ENCODE peak calls at places on chromosomes 1 and 21, in six cellular contexts. One of them, this sample, is unnamed.

GRCh38 chr1:19074361-19074901 is 118.0 kb upstream of the IFFO2 start:
- DNase-seq in prostate gland: no peak
- DNase-seq in NCI-H1105 treated with DMSO at 0.1 percent for 48 hours: no peak
- DNase-seq in stimulated activated CD8-positive, alpha-beta memory T cell treated with anti-CD3 and anti-CD28 coated beads, Interleukin-4, amount 100 ng/mL, for 24 hours: peak; percentile 5
- DNase-seq in NCI-H2081 treated with DMSO at 0.1 percent for 48 hours: no peak
- DNase-seq in stimulated activated CD4-positive, alpha-beta T cell treated with anti-CD3 and anti-CD28 coated beads, Interleukin-1b, Interleukin-23, amount 100 ng/mL, for 4 hours: peak; percentile 21
- DNase-seq in this sample: no peak

GRCh38 chr1:176691251-176692228 is 228.6 kb downstream of the PAPPA2 start:
- DNase-seq in prostate gland: peak; percentile 42
- DNase-seq in NCI-H1105 treated with DMSO at 0.1 percent for 48 hours: peak; percentile 82
- DNase-seq in stimulated activated CD8-positive, alpha-beta memory T cell treated with anti-CD3 and anti-CD28 coated beads, Interleukin-4, amount 100 ng/mL, for 24 hours: no peak
- DNase-seq in NCI-H2081 treated with DMSO at 0.1 percent for 48 hours: peak; percentile 27
- DNase-seq in stimulated activated CD4-positive, alpha-beta T cell treated with anti-CD3 and anti-CD28 coated beads, Interleukin-1b, Interleukin-23, amount 100 ng/mL, for 4 hours: no peak
- DNase-seq in this sample: peak; percentile 66

GRCh38 chr1:229374485-229374884 is 31.6 kb upstream of the CCSAP start:
- DNase-seq in prostate gland: no peak
- DNase-seq in NCI-H1105 treated with DMSO at 0.1 percent for 48 hours: no peak
- DNase-seq in stimulated activated CD8-positive, alpha-beta memory T cell treated with anti-CD3 and anti-CD28 coated beads, Interleukin-4, amount 100 ng/mL, for 24 hours: no peak
- DNase-seq in NCI-H2081 treated with DMSO at 0.1 percent for 48 hours: no peak
- DNase-seq in stimulated activated CD4-positive, alpha-beta T cell treated with anti-CD3 and anti-CD28 coated beads, Interleukin-1b, Interleukin-23, amount 100 ng/mL, for 4 hours: no peak
- DNase-seq in this sample: no peak

GRCh38 chr1:33003657-33004056 is 33.0 kb downstream of the AK2 start:
- DNase-seq in prostate gland: no peak
- DNase-seq in NCI-H1105 treated with DMSO at 0.1 percent for 48 hours: no peak
- DNase-seq in stimulated activated CD8-positive, alpha-beta memory T cell treated with anti-CD3 and anti-CD28 coated beads, Interleukin-4, amount 100 ng/mL, for 24 hours: no peak
- DNase-seq in NCI-H2081 treated with DMSO at 0.1 percent for 48 hours: no peak
- DNase-seq in stimulated activated CD4-positive, alpha-beta T cell treated with anti-CD3 and anti-CD28 coated beads, Interleukin-1b, Interleukin-23, amount 100 ng/mL, for 4 hours: no peak
- DNase-seq in this sample: no peak

GRCh38 chr1:189774721-189775287 is 702.9 kb downstream of the BRINP3 start:
- DNase-seq in prostate gland: no peak
- DNase-seq in NCI-H1105 treated with DMSO at 0.1 percent for 48 hours: no peak
- DNase-seq in stimulated activated CD8-positive, alpha-beta memory T cell treated with anti-CD3 and anti-CD28 coated beads, Interleukin-4, amount 100 ng/mL, for 24 hours: no peak
- DNase-seq in NCI-H2081 treated with DMSO at 0.1 percent for 48 hours: no peak
- DNase-seq in stimulated activated CD4-positive, alpha-beta T cell treated with anti-CD3 and anti-CD28 coated beads, Interleukin-1b, Interleukin-23, amount 100 ng/mL, for 4 hours: no peak
- DNase-seq in this sample: no peak

GRCh38 chr1:37174876-37175275 is 140.6 kb upstream of the GRIK3 start:
- DNase-seq in prostate gland: no peak
- DNase-seq in NCI-H1105 treated with DMSO at 0.1 percent for 48 hours: no peak
- DNase-seq in stimulated activated CD8-positive, alpha-beta memory T cell treated with anti-CD3 and anti-CD28 coated beads, Interleukin-4, amount 100 ng/mL, for 24 hours: no peak
- DNase-seq in NCI-H2081 treated with DMSO at 0.1 percent for 48 hours: no peak
- DNase-seq in stimulated activated CD4-positive, alpha-beta T cell treated with anti-CD3 and anti-CD28 coated beads, Interleukin-1b, Interleukin-23, amount 100 ng/mL, for 4 hours: no peak
- DNase-seq in this sample: no peak

GRCh38 chr1:182235604-182235951 is 156.0 kb downstream of the GLUL start:
- DNase-seq in prostate gland: no peak
- DNase-seq in NCI-H1105 treated with DMSO at 0.1 percent for 48 hours: no peak
- DNase-seq in stimulated activated CD8-positive, alpha-beta memory T cell treated with anti-CD3 and anti-CD28 coated beads, Interleukin-4, amount 100 ng/mL, for 24 hours: no peak
- DNase-seq in NCI-H2081 treated with DMSO at 0.1 percent for 48 hours: no peak
- DNase-seq in stimulated activated CD4-positive, alpha-beta T cell treated with anti-CD3 and anti-CD28 coated beads, Interleukin-1b, Interleukin-23, amount 100 ng/mL, for 4 hours: no peak
- DNase-seq in this sample: no peak

GRCh38 chr1:230401763-230402294 is 24.3 kb downstream of the PGBD5 start:
- DNase-seq in prostate gland: no peak
- DNase-seq in NCI-H1105 treated with DMSO at 0.1 percent for 48 hours: no peak
- DNase-seq in stimulated activated CD8-positive, alpha-beta memory T cell treated with anti-CD3 and anti-CD28 coated beads, Interleukin-4, amount 100 ng/mL, for 24 hours: no peak
- DNase-seq in NCI-H2081 treated with DMSO at 0.1 percent for 48 hours: no peak
- DNase-seq in stimulated activated CD4-positive, alpha-beta T cell treated with anti-CD3 and anti-CD28 coated beads, Interleukin-1b, Interleukin-23, amount 100 ng/mL, for 4 hours: no peak
- DNase-seq in this sample: no peak

GRCh38 chr1:64598100-64598571 is 128.2 kb downstream of the CACHD1 start:
- DNase-seq in prostate gland: no peak
- DNase-seq in NCI-H1105 treated with DMSO at 0.1 percent for 48 hours: no peak
- DNase-seq in stimulated activated CD8-positive, alpha-beta memory T cell treated with anti-CD3 and anti-CD28 coated beads, Interleukin-4, amount 100 ng/mL, for 24 hours: no peak
- DNase-seq in NCI-H2081 treated with DMSO at 0.1 percent for 48 hours: no peak
- DNase-seq in stimulated activated CD4-positive, alpha-beta T cell treated with anti-CD3 and anti-CD28 coated beads, Interleukin-1b, Interleukin-23, amount 100 ng/mL, for 4 hours: no peak
- DNase-seq in this sample: peak; percentile 11

GRCh38 chr21:36753556-36753955 is 54.6 kb downstream of the SIM2 start:
- DNase-seq in prostate gland: no peak
- DNase-seq in NCI-H1105 treated with DMSO at 0.1 percent for 48 hours: no peak
- DNase-seq in stimulated activated CD8-positive, alpha-beta memory T cell treated with anti-CD3 and anti-CD28 coated beads, Interleukin-4, amount 100 ng/mL, for 24 hours: no peak
- DNase-seq in NCI-H2081 treated with DMSO at 0.1 percent for 48 hours: no peak
- DNase-seq in stimulated activated CD4-positive, alpha-beta T cell treated with anti-CD3 and anti-CD28 coated beads, Interleukin-1b, Interleukin-23, amount 100 ng/mL, for 4 hours: no peak
- DNase-seq in this sample: no peak

GRCh38 chr1:29202584-29203340 is 21.1 kb upstream of the SRSF4 start:
- DNase-seq in prostate gland: peak; percentile 97
- DNase-seq in NCI-H1105 treated with DMSO at 0.1 percent for 48 hours: peak; percentile 89
- DNase-seq in stimulated activated CD8-positive, alpha-beta memory T cell treated with anti-CD3 and anti-CD28 coated beads, Interleukin-4, amount 100 ng/mL, for 24 hours: peak; percentile 84
- DNase-seq in NCI-H2081 treated with DMSO at 0.1 percent for 48 hours: peak; percentile 67
- DNase-seq in stimulated activated CD4-positive, alpha-beta T cell treated with anti-CD3 and anti-CD28 coated beads, Interleukin-1b, Interleukin-23, amount 100 ng/mL, for 4 hours: peak; percentile 92
- DNase-seq in this sample: peak; percentile 80

GRCh38 chr1:88284666-88285366 is 399.3 kb upstream of the PKN2 start:
- DNase-seq in prostate gland: no peak
- DNase-seq in NCI-H1105 treated with DMSO at 0.1 percent for 48 hours: no peak
- DNase-seq in stimulated activated CD8-positive, alpha-beta memory T cell treated with anti-CD3 and anti-CD28 coated beads, Interleukin-4, amount 100 ng/mL, for 24 hours: no peak
- DNase-seq in NCI-H2081 treated with DMSO at 0.1 percent for 48 hours: no peak
- DNase-seq in stimulated activated CD4-positive, alpha-beta T cell treated with anti-CD3 and anti-CD28 coated beads, Interleukin-1b, Interleukin-23, amount 100 ng/mL, for 4 hours: no peak
- DNase-seq in this sample: no peak

GRCh38 chr1:111191496-111191895 is 8.9 kb downstream of the DENND2D start:
- DNase-seq in prostate gland: no peak
- DNase-seq in NCI-H1105 treated with DMSO at 0.1 percent for 48 hours: no peak
- DNase-seq in stimulated activated CD8-positive, alpha-beta memory T cell treated with anti-CD3 and anti-CD28 coated beads, Interleukin-4, amount 100 ng/mL, for 24 hours: no peak
- DNase-seq in NCI-H2081 treated with DMSO at 0.1 percent for 48 hours: no peak
- DNase-seq in stimulated activated CD4-positive, alpha-beta T cell treated with anti-CD3 and anti-CD28 coated beads, Interleukin-1b, Interleukin-23, amount 100 ng/mL, for 4 hours: no peak
- DNase-seq in this sample: no peak

GRCh38 chr1:2314297-2314802 is 77.0 kb downstream of the MORN1 start:
- DNase-seq in prostate gland: no peak
- DNase-seq in NCI-H1105 treated with DMSO at 0.1 percent for 48 hours: peak; percentile 1
- DNase-seq in stimulated activated CD8-positive, alpha-beta memory T cell treated with anti-CD3 and anti-CD28 coated beads, Interleukin-4, amount 100 ng/mL, for 24 hours: no peak
- DNase-seq in NCI-H2081 treated with DMSO at 0.1 percent for 48 hours: no peak
- DNase-seq in stimulated activated CD4-positive, alpha-beta T cell treated with anti-CD3 and anti-CD28 coated beads, Interleukin-1b, Interleukin-23, amount 100 ng/mL, for 4 hours: no peak
- DNase-seq in this sample: no peak